ENCODE peak calls at places on chromosomes 5 and 9, in eight cellular contexts. One of them, this sample, is unnamed. For H3K27me3 and H3K9me3, the result is how much of the 10 kb centered on the place peaks cover.

GRCh38 chr5:63727583-63727982 is 234.7 kb downstream of the HTR1A start:
- DNase-seq in psoas muscle: no peak
- DNase-seq in CD8-positive, alpha-beta T cell: no peak
- DNase-seq in adipocyte: no peak
- DNase-seq in ovary: no peak
- DNase-seq in transverse colon: no peak
- DNase-seq in testis: no peak
- DNase-seq in heart right ventricle: no peak
- DNase-seq in this sample: no peak

GRCh38 chr5:138760448-138761110 is 7.4 kb downstream of the CTNNA1 start:
- DNase-seq in psoas muscle: no peak
- DNase-seq in CD8-positive, alpha-beta T cell: no peak
- DNase-seq in adipocyte: no peak
- DNase-seq in ovary: no peak
- DNase-seq in transverse colon: no peak
- DNase-seq in testis: no peak
- DNase-seq in heart right ventricle: no peak
- DNase-seq in this sample: no peak

GRCh38 chr9:110807956-110808598 is 139.5 kb downstream of the MUSK start:
- DNase-seq in psoas muscle: no peak
- DNase-seq in CD8-positive, alpha-beta T cell: no peak
- DNase-seq in adipocyte: no peak
- DNase-seq in ovary: no peak
- DNase-seq in transverse colon: no peak
- DNase-seq in testis: no peak
- DNase-seq in heart right ventricle: no peak
- DNase-seq in this sample: no peak

GRCh38 chr5:5165541-5166002 is 25.4 kb downstream of the ADAMTS16 start:
- DNase-seq in psoas muscle: no peak
- DNase-seq in CD8-positive, alpha-beta T cell: no peak
- DNase-seq in adipocyte: no peak
- DNase-seq in ovary: no peak
- DNase-seq in transverse colon: no peak
- DNase-seq in testis: no peak
- DNase-seq in heart right ventricle: no peak
- DNase-seq in this sample: peak

GRCh38 chr5:107542831-107543231 is 127.9 kb downstream of the EFNA5 start:
- DNase-seq in psoas muscle: peak
- DNase-seq in CD8-positive, alpha-beta T cell: no peak
- DNase-seq in adipocyte: peak
- DNase-seq in ovary: peak
- DNase-seq in transverse colon: peak
- DNase-seq in testis: peak
- DNase-seq in heart right ventricle: peak
- DNase-seq in this sample: no peak

GRCh38 chr9:97276310-97276852 is 31.1 kb upstream of the CCDC180 start:
- DNase-seq in psoas muscle: no peak
- DNase-seq in CD8-positive, alpha-beta T cell: no peak
- DNase-seq in adipocyte: no peak
- DNase-seq in ovary: no peak
- DNase-seq in transverse colon: no peak
- DNase-seq in testis: no peak
- DNase-seq in heart right ventricle: no peak
- DNase-seq in this sample: no peak

GRCh38 chr9:72703574-72703973 is 182.2 kb downstream of the TMC1 start:
- DNase-seq in psoas muscle: no peak
- DNase-seq in CD8-positive, alpha-beta T cell: no peak
- DNase-seq in adipocyte: peak
- DNase-seq in ovary: no peak
- DNase-seq in transverse colon: no peak
- DNase-seq in testis: no peak
- DNase-seq in heart right ventricle: no peak
- DNase-seq in this sample: no peak

GRCh38 chr5:111422747-111423455 is 89.4 kb downstream of the STARD4 start:
- DNase-seq in psoas muscle: no peak
- DNase-seq in CD8-positive, alpha-beta T cell: no peak
- DNase-seq in adipocyte: no peak
- DNase-seq in ovary: no peak
- DNase-seq in transverse colon: no peak
- DNase-seq in testis: no peak
- DNase-seq in heart right ventricle: no peak
- DNase-seq in this sample: no peak

GRCh38 chr5:83877911-83878706 is 157.5 kb upstream of the HAPLN1 start:
- DNase-seq in psoas muscle: no peak
- DNase-seq in CD8-positive, alpha-beta T cell: no peak
- DNase-seq in adipocyte: peak
- DNase-seq in ovary: no peak
- DNase-seq in transverse colon: no peak
- DNase-seq in testis: no peak
- DNase-seq in heart right ventricle: no peak
- DNase-seq in this sample: no peak

GRCh38 chr9:107749787-107750444 is 260.3 kb upstream of the KLF4 start:
- DNase-seq in psoas muscle: peak
- DNase-seq in CD8-positive, alpha-beta T cell: no peak
- DNase-seq in adipocyte: peak
- DNase-seq in ovary: peak
- DNase-seq in transverse colon: peak
- DNase-seq in testis: peak
- DNase-seq in heart right ventricle: peak
- DNase-seq in this sample: peak

GRCh38 chr9:134730011-134730760 is 88.6 kb downstream of the COL5A1 start:
- DNase-seq in psoas muscle: peak
- DNase-seq in CD8-positive, alpha-beta T cell: no peak
- DNase-seq in adipocyte: peak
- DNase-seq in ovary: no peak
- DNase-seq in transverse colon: peak
- DNase-seq in testis: no peak
- DNase-seq in heart right ventricle: peak
- DNase-seq in this sample: no peak

GRCh38 chr5:102313907-102314306 is 17.8 kb upstream of the SLCO4C1 start:
- DNase-seq in psoas muscle: no peak
- DNase-seq in CD8-positive, alpha-beta T cell: no peak
- DNase-seq in adipocyte: no peak
- DNase-seq in ovary: no peak
- DNase-seq in transverse colon: no peak
- DNase-seq in testis: no peak
- DNase-seq in heart right ventricle: no peak
- DNase-seq in this sample: no peak

GRCh38 chr9:91572044-91572443 is 148.4 kb upstream of the NFIL3 start:
- DNase-seq in psoas muscle: no peak
- DNase-seq in CD8-positive, alpha-beta T cell: no peak
- DNase-seq in adipocyte: peak
- DNase-seq in ovary: no peak
- DNase-seq in transverse colon: no peak
- DNase-seq in testis: no peak
- DNase-seq in heart right ventricle: no peak
- DNase-seq in this sample: no peak

GRCh38 chr5:149581931-149582768 is 852 bp downstream of the ARHGEF37 start:
- DNase-seq in psoas muscle: no peak
- DNase-seq in CD8-positive, alpha-beta T cell: no peak
- DNase-seq in adipocyte: peak
- DNase-seq in ovary: peak
- DNase-seq in transverse colon: peak
- DNase-seq in testis: peak
- DNase-seq in heart right ventricle: peak
- DNase-seq in this sample: no peak

GRCh38 chr5:44845777-44846176 is 37.0 kb downstream of the MRPS30 start:
- DNase-seq in psoas muscle: no peak
- DNase-seq in CD8-positive, alpha-beta T cell: no peak
- DNase-seq in adipocyte: no peak
- DNase-seq in ovary: no peak
- DNase-seq in transverse colon: no peak
- DNase-seq in testis: no peak
- DNase-seq in heart right ventricle: no peak
- DNase-seq in this sample: no peak

GRCh38 chr9:93108301-93109041 is 12.5 kb downstream of the CARD19 start:
- DNase-seq in psoas muscle: no peak
- DNase-seq in CD8-positive, alpha-beta T cell: no peak
- DNase-seq in adipocyte: no peak
- DNase-seq in ovary: peak
- DNase-seq in transverse colon: no peak
- DNase-seq in testis: no peak
- DNase-seq in heart right ventricle: no peak
- DNase-seq in this sample: no peak

GRCh38 chr5:53262348-53262970 is 152.9 kb upstream of the MOCS2 start:
- DNase-seq in psoas muscle: no peak
- DNase-seq in CD8-positive, alpha-beta T cell: no peak
- DNase-seq in adipocyte: peak
- DNase-seq in ovary: no peak
- DNase-seq in transverse colon: no peak
- DNase-seq in testis: peak
- DNase-seq in heart right ventricle: no peak
- DNase-seq in this sample: no peak

GRCh38 chr5:32264954-32265572 is 47.7 kb downstream of the MTMR12 start:
- DNase-seq in psoas muscle: no peak
- DNase-seq in CD8-positive, alpha-beta T cell: no peak
- DNase-seq in adipocyte: no peak
- DNase-seq in ovary: no peak
- DNase-seq in transverse colon: no peak
- DNase-seq in testis: no peak
- DNase-seq in heart right ventricle: no peak
- DNase-seq in this sample: no peak

GRCh38 chr9:98989036-98990000 is 45.6 kb downstream of the COL15A1 start:
- DNase-seq in psoas muscle: peak
- DNase-seq in CD8-positive, alpha-beta T cell: no peak
- DNase-seq in adipocyte: peak
- DNase-seq in ovary: no peak
- DNase-seq in transverse colon: peak
- DNase-seq in testis: peak
- DNase-seq in heart right ventricle: peak
- DNase-seq in this sample: peak

GRCh38 chr5:95884021-95884333 is 61.5 kb upstream of the GLRX start:
- DNase-seq in psoas muscle: no peak
- DNase-seq in CD8-positive, alpha-beta T cell: no peak
- DNase-seq in adipocyte: peak
- DNase-seq in ovary: no peak
- DNase-seq in transverse colon: no peak
- DNase-seq in testis: no peak
- DNase-seq in heart right ventricle: no peak
- DNase-seq in this sample: no peak

GRCh38 chr5:56177134-56177533 is 56.0 kb downstream of the ANKRD55 start:
- DNase-seq in psoas muscle: no peak
- DNase-seq in CD8-positive, alpha-beta T cell: no peak
- DNase-seq in adipocyte: no peak
- DNase-seq in ovary: no peak
- DNase-seq in transverse colon: no peak
- DNase-seq in testis: no peak
- DNase-seq in heart right ventricle: no peak
- DNase-seq in this sample: no peak

DNA sequence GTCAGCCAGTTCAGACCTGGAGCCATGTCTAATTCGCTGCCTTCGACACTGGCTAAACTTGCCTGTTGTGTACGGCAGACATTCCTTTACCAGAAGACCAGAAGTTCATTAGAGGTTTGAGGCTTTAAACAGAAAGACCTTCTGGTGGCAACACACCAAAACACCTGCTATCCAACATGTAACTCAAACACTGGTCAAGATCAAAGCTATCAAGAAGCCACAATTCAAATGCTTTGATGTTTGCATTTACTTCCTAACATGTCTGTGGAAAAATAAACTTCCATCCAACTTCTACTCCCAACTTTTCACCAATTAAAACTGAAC is 91.0 kb upstream of the RETREG1 start:
- DNase-seq in psoas muscle: no peak
- DNase-seq in CD8-positive, alpha-beta T cell: no peak
- DNase-seq in adipocyte: no peak
- DNase-seq in ovary: no peak
- DNase-seq in transverse colon: no peak
- DNase-seq in testis: no peak
- DNase-seq in heart right ventricle: no peak
- DNase-seq in this sample: no peak
- H3K27me3 ChIP-seq in psoas muscle: under half
- H3K27me3 ChIP-seq in CD8-positive, alpha-beta T cell: under half
- H3K27me3 ChIP-seq in adipocyte: under half
- H3K27me3 ChIP-seq in ovary: under half
- H3K27me3 ChIP-seq in transverse colon: under half
- H3K27me3 ChIP-seq in testis: under half
- H3K27me3 ChIP-seq in heart right ventricle: under half
- H3K27me3 ChIP-seq in this sample: under half

GRCh38 chr9:101664432-101664831 is 69.7 kb upstream of the PPP3R2 start:
- DNase-seq in psoas muscle: no peak
- DNase-seq in CD8-positive, alpha-beta T cell: no peak
- DNase-seq in adipocyte: no peak
- DNase-seq in ovary: no peak
- DNase-seq in transverse colon: no peak
- DNase-seq in testis: no peak
- DNase-seq in heart right ventricle: no peak
- DNase-seq in this sample: no peak
- H3K9me3 ChIP-seq in psoas muscle: under half
- H3K9me3 ChIP-seq in CD8-positive, alpha-beta T cell: under half
- H3K9me3 ChIP-seq in adipocyte: under half
- H3K9me3 ChIP-seq in ovary: under half
- H3K9me3 ChIP-seq in transverse colon: under half
- H3K9me3 ChIP-seq in testis: under half
- H3K9me3 ChIP-seq in heart right ventricle: under half
- H3K9me3 ChIP-seq in this sample: under half

GRCh38 chr9:124518116-124518515 is 10.9 kb upstream of the NR5A1 start:
- DNase-seq in psoas muscle: no peak
- DNase-seq in CD8-positive, alpha-beta T cell: no peak
- DNase-seq in adipocyte: no peak
- DNase-seq in ovary: no peak
- DNase-seq in transverse colon: no peak
- DNase-seq in testis: no peak
- DNase-seq in heart right ventricle: no peak
- DNase-seq in this sample: no peak
- H3K27me3 ChIP-seq in psoas muscle: under half
- H3K27me3 ChIP-seq in CD8-positive, alpha-beta T cell: under half
- H3K27me3 ChIP-seq in adipocyte: under half
- H3K27me3 ChIP-seq in ovary: under half
- H3K27me3 ChIP-seq in transverse colon: under half
- H3K27me3 ChIP-seq in testis: under half
- H3K27me3 ChIP-seq in heart right ventricle: under half
- H3K27me3 ChIP-seq in this sample: under half

GRCh38 chr9:14258840-14259239 is 55.1 kb downstream of the NFIB start:
- DNase-seq in psoas muscle: no peak
- DNase-seq in CD8-positive, alpha-beta T cell: no peak
- DNase-seq in adipocyte: peak
- DNase-seq in ovary: no peak
- DNase-seq in transverse colon: no peak
- DNase-seq in testis: no peak
- DNase-seq in heart right ventricle: no peak
- DNase-seq in this sample: no peak
- H3K9me3 ChIP-seq in psoas muscle: under half
- H3K9me3 ChIP-seq in CD8-positive, alpha-beta T cell: under half
- H3K9me3 ChIP-seq in adipocyte: under half
- H3K9me3 ChIP-seq in ovary: under half
- H3K9me3 ChIP-seq in transverse colon: under half
- H3K9me3 ChIP-seq in testis: under half
- H3K9me3 ChIP-seq in heart right ventricle: under half
- H3K9me3 ChIP-seq in this sample: under half

GRCh38 chr5:132778129-132778528 is 1.1 kb upstream of the SEPTIN8 start:
- DNase-seq in psoas muscle: no peak
- DNase-seq in CD8-positive, alpha-beta T cell: no peak
- DNase-seq in adipocyte: no peak
- DNase-seq in ovary: no peak
- DNase-seq in transverse colon: no peak
- DNase-seq in testis: no peak
- DNase-seq in heart right ventricle: no peak
- DNase-seq in this sample: no peak
- H3K27me3 ChIP-seq in psoas muscle: under half
- H3K27me3 ChIP-seq in CD8-positive, alpha-beta T cell: under half
- H3K27me3 ChIP-seq in adipocyte: under half
- H3K27me3 ChIP-seq in ovary: under half
- H3K27me3 ChIP-seq in transverse colon: under half
- H3K27me3 ChIP-seq in testis: under half
- H3K27me3 ChIP-seq in heart right ventricle: under half
- H3K27me3 ChIP-seq in this sample: under half

This sample was measured in SJSA1.